ENCODE peak calls at places on chromosomes 12 and 14, in eight cellular contexts. W, K, Z, J, B, M, T and F are unnamed samples.

GRCh38 chr12:55244309-55244708 is at the start of gene OR6C74:
- DNase-seq in W (no peak), K (no peak), Z (no peak), J (no peak), B (no peak), M (no peak), T (no peak), F (no peak)

GRCh38 chr14:79586401-79586800 is 624.9 kb downstream of the DIO2 start:
- DNase-seq in W (no peak), K (no peak), Z (no peak), J (no peak), B (no peak), M (no peak), T (no peak), F (peak)

GRCh38 chr14:71574976-71575375 is 357.3 kb upstream of the RGS6 start:
- DNase-seq in W (no peak), K (no peak), Z (no peak), J (no peak), B (no peak), M (no peak), T (no peak), F (no peak)

GRCh38 chr12:54603173-54603814 is 14.8 kb upstream of the PPP1R1A start:
- DNase-seq in W (peak), K (peak), Z (no peak), J (no peak), B (peak), M (peak), T (peak), F (no peak)

GRCh38 chr14:82067221-82067620 is 533.6 kb upstream of the SEL1L start:
- DNase-seq in W (no peak), K (no peak), Z (no peak), J (no peak), B (no peak), M (no peak), T (no peak), F (no peak)

GRCh38 chr12:102765736-102766135 is 151.3 kb downstream of the PAH start:
- DNase-seq in W (no peak), K (peak), Z (no peak), J (no peak), B (no peak), M (no peak), T (no peak), F (no peak)

GRCh38 chr12:45290218-45290609 is 74.3 kb downstream of the ANO6 start:
- DNase-seq in W (no peak), K (no peak), Z (no peak), J (no peak), B (no peak), M (no peak), T (no peak), F (no peak)

GRCh38 chr12:4224211-4224878 is 49.2 kb upstream of the CCND2 start:
- DNase-seq in W (no peak), K (no peak), Z (no peak), J (no peak), B (no peak), M (no peak), T (no peak), F (no peak)